ENCODE peak calls at places on chromosomes 6 and 20, in six cellular contexts. Z, H, Q, L, X and G are unnamed samples.

GRCh38 chr6:53544050-53544499 is 826 bp downstream of the GCLC start:
- DNase-seq in Z (no peak), H (no peak), Q (no peak), L (no peak), X (no peak), G (no peak)

GRCh38 chr20:57544838-57545564 is 15.9 kb upstream of the PCK1 start:
- DNase-seq in Z (no peak), H (no peak), Q (no peak), L (no peak), X (no peak), G (no peak)

GRCh38 chr6:9044426-9044825 is 609.1 kb upstream of the SLC35B3 start:
- DNase-seq in Z (no peak), H (no peak), Q (no peak), L (no peak), X (no peak), G (no peak)

GRCh38 chr20:62916703-62917476 is 9.4 kb downstream of the DIDO1 start:
- DNase-seq in Z (peak; percentile 96), H (no peak), Q (no peak), L (no peak), X (no peak), G (no peak)

GRCh38 chr20:33046412-33046811 is 7.3 kb upstream of the BPIFB3 start:
- DNase-seq in Z (no peak), H (no peak), Q (no peak), L (no peak), X (no peak), G (no peak)

GRCh38 chr6:72084992-72085569 is 198.7 kb downstream of the RIMS1 start:
- DNase-seq in Z (no peak), H (no peak), Q (no peak), L (no peak), X (no peak), G (no peak)

GRCh38 chr6:3755637-3756515 is 4.4 kb upstream of the PXDC1 start:
- DNase-seq in Z (no peak), H (no peak), Q (no peak), L (no peak), X (no peak), G (no peak)

GRCh38 chr20:62816879-62817873 is at the start of gene COL9A3:
- DNase-seq in Z (peak; percentile 63), H (no peak), Q (peak; percentile 59), L (no peak), X (no peak), G (no peak)

GRCh38 chr6:7540595-7540994 is 876 bp upstream of the DSP start:
- DNase-seq in Z (no peak), H (no peak), Q (no peak), L (no peak), X (no peak), G (no peak)

GRCh38 chr6:24827162-24827561 is 28.4 kb upstream of the ARMH2 start:
- DNase-seq in Z (no peak), H (no peak), Q (no peak), L (no peak), X (no peak), G (no peak)

GRCh38 chr20:1809121-1809520 is 86.1 kb upstream of the SIRPA start:
- DNase-seq in Z (peak; percentile 32), H (no peak), Q (no peak), L (no peak), X (no peak), G (no peak)

GRCh38 chr20:23926526-23926880 is 47.0 kb upstream of the CST5 start:
- DNase-seq in Z (no peak), H (no peak), Q (no peak), L (no peak), X (no peak), G (no peak)

GRCh38 chr6:131015630-131016263 is 47.3 kb downstream of the EPB41L2 start:
- DNase-seq in Z (no peak), H (no peak), Q (no peak), L (no peak), X (no peak), G (no peak)

GRCh38 chr6:34053721-34054120 is 92.2 kb downstream of the GRM4 start:
- DNase-seq in Z (no peak), H (no peak), Q (no peak), L (no peak), X (no peak), G (no peak)

GRCh38 chr6:154302111-154302752 is 54.4 kb downstream of the IPCEF1 start:
- DNase-seq in Z (no peak), H (peak; percentile 90), Q (no peak), L (peak; percentile 22), X (no peak), G (peak; percentile 33)

GRCh38 chr6:89339565-89339964 is 13.0 kb downstream of the UBE2J1 start:
- DNase-seq in Z (no peak), H (no peak), Q (no peak), L (no peak), X (no peak), G (no peak)

GRCh38 chr6:130118236-130118635 is 99.9 kb downstream of the L3MBTL3 start:
- DNase-seq in Z (no peak), H (no peak), Q (no peak), L (no peak), X (no peak), G (no peak)

GRCh38 chr6:156919370-156919769 is 142.2 kb downstream of the ARID1B start:
- DNase-seq in Z (no peak), H (no peak), Q (no peak), L (no peak), X (no peak), G (no peak)

GRCh38 chr20:50366270-50367103 is 143.7 kb upstream of the PTPN1 start:
- DNase-seq in Z (peak; percentile 100), H (no peak), Q (no peak), L (no peak), X (no peak), G (no peak)

GRCh38 chr6:122043421-122043820 is 356.0 kb upstream of the HSF2 start:
- DNase-seq in Z (no peak), H (no peak), Q (no peak), L (no peak), X (no peak), G (no peak)

GRCh38 chr6:157273756-157274088 is 49.6 kb downstream of the TMEM242 start:
- DNase-seq in Z (peak; percentile 41), H (no peak), Q (peak; percentile 89), L (peak; percentile 81), X (no peak), G (peak; percentile 71)

GRCh38 chr20:52763321-52763853 is 208.8 kb upstream of the TSHZ2 start:
- DNase-seq in Z (no peak), H (no peak), Q (no peak), L (no peak), X (no peak), G (no peak)

GRCh38 chr6:130324657-130325056 is 41.2 kb upstream of the TMEM200A start:
- DNase-seq in Z (no peak), H (no peak), Q (no peak), L (no peak), X (no peak), G (no peak)

GRCh38 chr6:37137881-37138568 is 31.9 kb upstream of the PIM1 start:
- DNase-seq in Z (peak; percentile 74), H (no peak), Q (no peak), L (no peak), X (peak; percentile 93), G (no peak)

GRCh38 chr6:25972128-25972527 is 9.5 kb downstream of the TRIM38 start:
- DNase-seq in Z (no peak), H (no peak), Q (no peak), L (no peak), X (no peak), G (no peak)

GRCh38 chr20:60011512-60012507 is 53.6 kb downstream of the CDH26 start:
- DNase-seq in Z (no peak), H (no peak), Q (no peak), L (no peak), X (no peak), G (no peak)

GRCh38 chr6:39416728-39417127 is 94.2 kb upstream of the KCNK16 start:
- DNase-seq in Z (no peak), H (no peak), Q (no peak), L (no peak), X (peak; percentile 64), G (no peak)

GRCh38 chr6:28542440-28543293 is 17.0 kb downstream of the GPX5 start:
- DNase-seq in Z (peak; percentile 80), H (peak; percentile 64), Q (peak; percentile 92), L (peak; percentile 9), X (peak; percentile 94), G (peak; percentile 19)

GRCh38 chr20:63045401-63045800 is 38.6 kb upstream of the BHLHE23 start:
- DNase-seq in Z (no peak), H (no peak), Q (no peak), L (no peak), X (no peak), G (no peak)

GRCh38 chr20:38135641-38136420 is 29.2 kb downstream of the TGM2 start:
- DNase-seq in Z (no peak), H (no peak), Q (no peak), L (no peak), X (no peak), G (no peak)
- TF ChIP-seq POLR2A in Z (no peak), H (no peak), Q (no peak), L (no peak), X (no peak), G (no peak)

DNA sequence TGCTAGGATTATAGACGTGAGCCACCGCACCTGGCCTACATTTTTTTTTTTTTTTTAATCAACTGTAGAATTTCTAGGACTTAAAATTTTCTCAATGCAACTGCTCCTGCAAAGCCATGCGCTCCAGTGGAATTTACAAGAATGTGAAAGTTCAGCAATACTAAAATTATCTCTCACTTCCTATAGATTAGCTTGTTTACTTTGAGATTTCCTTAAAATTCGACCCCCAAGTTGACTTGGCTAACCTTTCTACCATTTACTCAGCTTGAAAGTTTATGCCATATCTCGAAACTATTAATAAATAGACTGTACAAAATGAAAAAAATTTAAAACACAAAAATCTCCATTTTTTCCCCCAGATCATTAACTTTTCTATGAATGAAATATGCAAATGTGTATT is 64.3 kb downstream of the ZBTB2 start:
- DNase-seq in Z (no peak), H (no peak), Q (no peak), L (no peak), X (no peak), G (no peak)
- TF ChIP-seq TAF1 in Z (no peak), H (no peak), Q (no peak), L (no peak), X (no peak), G (no peak)

GRCh38 chr20:6623989-6624388 is 143.5 kb upstream of the BMP2 start:
- DNase-seq in Z (peak; percentile 23), H (peak; percentile 66), Q (no peak), L (no peak), X (no peak), G (no peak)
- TF ChIP-seq POLR2A in Z (no peak), H (no peak), Q (no peak), L (no peak), X (no peak), G (no peak)

GRCh38 chr20:61723538-61724257 is 342.0 kb downstream of the TAF4 start:
- DNase-seq in Z (peak; percentile 49), H (no peak), Q (no peak), L (no peak), X (no peak), G (no peak)

GRCh38 chr20:61722146-61722678 is 343.5 kb downstream of the TAF4 start:
- DNase-seq in Z (no peak), H (no peak), Q (no peak), L (no peak), X (no peak), G (no peak)

GRCh38 chr20:61720348-61720696 is 345.4 kb downstream of the TAF4 start:
- DNase-seq in Z (no peak), H (no peak), Q (no peak), L (no peak), X (no peak), G (no peak)

GRCh38 chr20:61719691-61720347 is 345.9 kb downstream of the TAF4 start:
- DNase-seq in Z (no peak), H (no peak), Q (no peak), L (no peak), X (no peak), G (no peak)

GRCh38 chr20:61718361-61718760 is 347.3 kb downstream of the TAF4 start:
- DNase-seq in Z (no peak), H (no peak), Q (no peak), L (no peak), X (no peak), G (no peak)
- TF ChIP-seq TAF1 in Z (no peak), H (no peak), Q (no peak), L (no peak), X (no peak), G (no peak)